ENCODE peak calls at places on chromosomes 11 and 22, in five cellular contexts. One of them, this sample, is unnamed.

GRCh38 chr22:24390576-24390975 is 36.8 kb upstream of the ADORA2A start:
- DNase-seq in stimulated activated CD4-positive, alpha-beta T cell treated with anti-CD3 and anti-CD28 coated beads, TNF-alpha, amount 100 ng/mL, for 48 hours: no peak
- DNase-seq in activated CD8-positive, alpha-beta memory T cell treated with anti-CD3 and anti-CD28 coated beads for 4 hours: no peak
- DNase-seq in heart left ventricle: no peak
- DNase-seq in NCI-H2171 treated with DMSO at 0.1 percent for 48 hours: peak
- DNase-seq in this sample: no peak

GRCh38 chr11:65498977-65499712 is at the start of gene MALAT1:
- DNase-seq in stimulated activated CD4-positive, alpha-beta T cell treated with anti-CD3 and anti-CD28 coated beads, TNF-alpha, amount 100 ng/mL, for 48 hours: peak
- DNase-seq in activated CD8-positive, alpha-beta memory T cell treated with anti-CD3 and anti-CD28 coated beads for 4 hours: peak
- DNase-seq in heart left ventricle: peak
- DNase-seq in NCI-H2171 treated with DMSO at 0.1 percent for 48 hours: peak
- DNase-seq in this sample: peak

GRCh38 chr11:43285826-43286225 is 26.0 kb upstream of the API5 start:
- DNase-seq in stimulated activated CD4-positive, alpha-beta T cell treated with anti-CD3 and anti-CD28 coated beads, TNF-alpha, amount 100 ng/mL, for 48 hours: no peak
- DNase-seq in activated CD8-positive, alpha-beta memory T cell treated with anti-CD3 and anti-CD28 coated beads for 4 hours: no peak
- DNase-seq in heart left ventricle: no peak
- DNase-seq in NCI-H2171 treated with DMSO at 0.1 percent for 48 hours: no peak
- DNase-seq in this sample: no peak

GRCh38 chr11:122230387-122230760 is 114.4 kb upstream of the BLID start:
- DNase-seq in stimulated activated CD4-positive, alpha-beta T cell treated with anti-CD3 and anti-CD28 coated beads, TNF-alpha, amount 100 ng/mL, for 48 hours: no peak
- DNase-seq in activated CD8-positive, alpha-beta memory T cell treated with anti-CD3 and anti-CD28 coated beads for 4 hours: no peak
- DNase-seq in heart left ventricle: no peak
- DNase-seq in NCI-H2171 treated with DMSO at 0.1 percent for 48 hours: no peak
- DNase-seq in this sample: peak

GRCh38 chr11:12717851-12718291 is 43.6 kb downstream of the TEAD1 start:
- DNase-seq in stimulated activated CD4-positive, alpha-beta T cell treated with anti-CD3 and anti-CD28 coated beads, TNF-alpha, amount 100 ng/mL, for 48 hours: peak
- DNase-seq in activated CD8-positive, alpha-beta memory T cell treated with anti-CD3 and anti-CD28 coated beads for 4 hours: no peak
- DNase-seq in heart left ventricle: no peak
- DNase-seq in NCI-H2171 treated with DMSO at 0.1 percent for 48 hours: no peak
- DNase-seq in this sample: peak

GRCh38 chr22:24592144-24592845 is 578 bp downstream of the LRRC75B start:
- DNase-seq in stimulated activated CD4-positive, alpha-beta T cell treated with anti-CD3 and anti-CD28 coated beads, TNF-alpha, amount 100 ng/mL, for 48 hours: no peak
- DNase-seq in activated CD8-positive, alpha-beta memory T cell treated with anti-CD3 and anti-CD28 coated beads for 4 hours: no peak
- DNase-seq in heart left ventricle: no peak
- DNase-seq in NCI-H2171 treated with DMSO at 0.1 percent for 48 hours: no peak
- DNase-seq in this sample: peak

GRCh38 chr22:32754413-32755041 is 47.0 kb upstream of the TIMP3 start:
- DNase-seq in stimulated activated CD4-positive, alpha-beta T cell treated with anti-CD3 and anti-CD28 coated beads, TNF-alpha, amount 100 ng/mL, for 48 hours: no peak
- DNase-seq in activated CD8-positive, alpha-beta memory T cell treated with anti-CD3 and anti-CD28 coated beads for 4 hours: no peak
- DNase-seq in heart left ventricle: peak
- DNase-seq in NCI-H2171 treated with DMSO at 0.1 percent for 48 hours: no peak
- DNase-seq in this sample: peak

GRCh38 chr22:35335468-35335867 is 35.8 kb downstream of the TOM1 start:
- DNase-seq in stimulated activated CD4-positive, alpha-beta T cell treated with anti-CD3 and anti-CD28 coated beads, TNF-alpha, amount 100 ng/mL, for 48 hours: no peak
- DNase-seq in activated CD8-positive, alpha-beta memory T cell treated with anti-CD3 and anti-CD28 coated beads for 4 hours: no peak
- DNase-seq in heart left ventricle: no peak
- DNase-seq in NCI-H2171 treated with DMSO at 0.1 percent for 48 hours: no peak
- DNase-seq in this sample: peak

GRCh38 chr11:27912916-27913315 is 195.0 kb downstream of the KIF18A start:
- DNase-seq in stimulated activated CD4-positive, alpha-beta T cell treated with anti-CD3 and anti-CD28 coated beads, TNF-alpha, amount 100 ng/mL, for 48 hours: no peak
- DNase-seq in activated CD8-positive, alpha-beta memory T cell treated with anti-CD3 and anti-CD28 coated beads for 4 hours: no peak
- DNase-seq in heart left ventricle: no peak
- DNase-seq in NCI-H2171 treated with DMSO at 0.1 percent for 48 hours: no peak
- DNase-seq in this sample: peak

GRCh38 chr11:32098142-32098903 is 7.4 kb downstream of the RCN1 start:
- DNase-seq in stimulated activated CD4-positive, alpha-beta T cell treated with anti-CD3 and anti-CD28 coated beads, TNF-alpha, amount 100 ng/mL, for 48 hours: no peak
- DNase-seq in activated CD8-positive, alpha-beta memory T cell treated with anti-CD3 and anti-CD28 coated beads for 4 hours: no peak
- DNase-seq in heart left ventricle: no peak
- DNase-seq in NCI-H2171 treated with DMSO at 0.1 percent for 48 hours: no peak
- DNase-seq in this sample: no peak

GRCh38 chr11:44252999-44253602 is 56.8 kb downstream of the ALX4 start:
- DNase-seq in stimulated activated CD4-positive, alpha-beta T cell treated with anti-CD3 and anti-CD28 coated beads, TNF-alpha, amount 100 ng/mL, for 48 hours: no peak
- DNase-seq in activated CD8-positive, alpha-beta memory T cell treated with anti-CD3 and anti-CD28 coated beads for 4 hours: no peak
- DNase-seq in heart left ventricle: no peak
- DNase-seq in NCI-H2171 treated with DMSO at 0.1 percent for 48 hours: no peak
- DNase-seq in this sample: no peak

GRCh38 chr11:44943118-44943517 is 7.6 kb downstream of the TP53I11 start:
- DNase-seq in stimulated activated CD4-positive, alpha-beta T cell treated with anti-CD3 and anti-CD28 coated beads, TNF-alpha, amount 100 ng/mL, for 48 hours: no peak
- DNase-seq in activated CD8-positive, alpha-beta memory T cell treated with anti-CD3 and anti-CD28 coated beads for 4 hours: no peak
- DNase-seq in heart left ventricle: no peak
- DNase-seq in NCI-H2171 treated with DMSO at 0.1 percent for 48 hours: peak
- DNase-seq in this sample: no peak

GRCh38 chr11:6523253-6523652 is 26.2 kb downstream of the DNHD1 start:
- DNase-seq in stimulated activated CD4-positive, alpha-beta T cell treated with anti-CD3 and anti-CD28 coated beads, TNF-alpha, amount 100 ng/mL, for 48 hours: no peak
- DNase-seq in activated CD8-positive, alpha-beta memory T cell treated with anti-CD3 and anti-CD28 coated beads for 4 hours: no peak
- DNase-seq in heart left ventricle: no peak
- DNase-seq in NCI-H2171 treated with DMSO at 0.1 percent for 48 hours: no peak
- DNase-seq in this sample: peak

GRCh38 chr11:64268687-64269379 is 15.6 kb downstream of the BAD start:
- DNase-seq in stimulated activated CD4-positive, alpha-beta T cell treated with anti-CD3 and anti-CD28 coated beads, TNF-alpha, amount 100 ng/mL, for 48 hours: no peak
- DNase-seq in activated CD8-positive, alpha-beta memory T cell treated with anti-CD3 and anti-CD28 coated beads for 4 hours: no peak
- DNase-seq in heart left ventricle: peak
- DNase-seq in NCI-H2171 treated with DMSO at 0.1 percent for 48 hours: peak
- DNase-seq in this sample: peak

GRCh38 chr11:75576445-75577049 is 14.5 kb downstream of the SERPINH1 start:
- DNase-seq in stimulated activated CD4-positive, alpha-beta T cell treated with anti-CD3 and anti-CD28 coated beads, TNF-alpha, amount 100 ng/mL, for 48 hours: no peak
- DNase-seq in activated CD8-positive, alpha-beta memory T cell treated with anti-CD3 and anti-CD28 coated beads for 4 hours: no peak
- DNase-seq in heart left ventricle: peak
- DNase-seq in NCI-H2171 treated with DMSO at 0.1 percent for 48 hours: no peak
- DNase-seq in this sample: peak

GRCh38 chr11:15113381-15113780 is 1.3 kb upstream of the INSC start:
- DNase-seq in stimulated activated CD4-positive, alpha-beta T cell treated with anti-CD3 and anti-CD28 coated beads, TNF-alpha, amount 100 ng/mL, for 48 hours: no peak
- DNase-seq in activated CD8-positive, alpha-beta memory T cell treated with anti-CD3 and anti-CD28 coated beads for 4 hours: no peak
- DNase-seq in heart left ventricle: no peak
- DNase-seq in NCI-H2171 treated with DMSO at 0.1 percent for 48 hours: no peak
- DNase-seq in this sample: no peak

GRCh38 chr11:27081056-27081455 is 40.4 kb downstream of the BBOX1 start:
- DNase-seq in stimulated activated CD4-positive, alpha-beta T cell treated with anti-CD3 and anti-CD28 coated beads, TNF-alpha, amount 100 ng/mL, for 48 hours: no peak
- DNase-seq in activated CD8-positive, alpha-beta memory T cell treated with anti-CD3 and anti-CD28 coated beads for 4 hours: no peak
- DNase-seq in heart left ventricle: no peak
- DNase-seq in NCI-H2171 treated with DMSO at 0.1 percent for 48 hours: no peak
- DNase-seq in this sample: no peak

GRCh38 chr11:47259178-47259977 is 1.6 kb downstream of the NR1H3 start:
- DNase-seq in stimulated activated CD4-positive, alpha-beta T cell treated with anti-CD3 and anti-CD28 coated beads, TNF-alpha, amount 100 ng/mL, for 48 hours: no peak
- DNase-seq in activated CD8-positive, alpha-beta memory T cell treated with anti-CD3 and anti-CD28 coated beads for 4 hours: no peak
- DNase-seq in heart left ventricle: peak
- DNase-seq in NCI-H2171 treated with DMSO at 0.1 percent for 48 hours: peak
- DNase-seq in this sample: peak

GRCh38 chr11:32109138-32109537 is 18.3 kb downstream of the RCN1 start:
- DNase-seq in stimulated activated CD4-positive, alpha-beta T cell treated with anti-CD3 and anti-CD28 coated beads, TNF-alpha, amount 100 ng/mL, for 48 hours: no peak
- DNase-seq in activated CD8-positive, alpha-beta memory T cell treated with anti-CD3 and anti-CD28 coated beads for 4 hours: no peak
- DNase-seq in heart left ventricle: no peak
- DNase-seq in NCI-H2171 treated with DMSO at 0.1 percent for 48 hours: no peak
- DNase-seq in this sample: peak

GRCh38 chr11:22244986-22245592 is 52.2 kb downstream of the ANO5 start:
- DNase-seq in stimulated activated CD4-positive, alpha-beta T cell treated with anti-CD3 and anti-CD28 coated beads, TNF-alpha, amount 100 ng/mL, for 48 hours: no peak
- DNase-seq in activated CD8-positive, alpha-beta memory T cell treated with anti-CD3 and anti-CD28 coated beads for 4 hours: no peak
- DNase-seq in heart left ventricle: peak
- DNase-seq in NCI-H2171 treated with DMSO at 0.1 percent for 48 hours: peak
- DNase-seq in this sample: peak

GRCh38 chr11:128451651-128452470 is 135.5 kb downstream of the ETS1 start:
- DNase-seq in stimulated activated CD4-positive, alpha-beta T cell treated with anti-CD3 and anti-CD28 coated beads, TNF-alpha, amount 100 ng/mL, for 48 hours: no peak
- DNase-seq in activated CD8-positive, alpha-beta memory T cell treated with anti-CD3 and anti-CD28 coated beads for 4 hours: no peak
- DNase-seq in heart left ventricle: peak
- DNase-seq in NCI-H2171 treated with DMSO at 0.1 percent for 48 hours: no peak
- DNase-seq in this sample: no peak

GRCh38 chr22:50216684-50217520 is 16.1 kb downstream of the SELENOO start:
- DNase-seq in stimulated activated CD4-positive, alpha-beta T cell treated with anti-CD3 and anti-CD28 coated beads, TNF-alpha, amount 100 ng/mL, for 48 hours: no peak
- DNase-seq in activated CD8-positive, alpha-beta memory T cell treated with anti-CD3 and anti-CD28 coated beads for 4 hours: no peak
- DNase-seq in heart left ventricle: no peak
- DNase-seq in NCI-H2171 treated with DMSO at 0.1 percent for 48 hours: no peak
- DNase-seq in this sample: no peak

GRCh38 chr11:44608654-44609027 is 43.2 kb downstream of the CD82 start:
- DNase-seq in stimulated activated CD4-positive, alpha-beta T cell treated with anti-CD3 and anti-CD28 coated beads, TNF-alpha, amount 100 ng/mL, for 48 hours: no peak
- DNase-seq in activated CD8-positive, alpha-beta memory T cell treated with anti-CD3 and anti-CD28 coated beads for 4 hours: no peak
- DNase-seq in heart left ventricle: no peak
- DNase-seq in NCI-H2171 treated with DMSO at 0.1 percent for 48 hours: peak
- DNase-seq in this sample: no peak

GRCh38 chr11:27512238-27512637 is 5.7 kb upstream of the LIN7C start:
- DNase-seq in stimulated activated CD4-positive, alpha-beta T cell treated with anti-CD3 and anti-CD28 coated beads, TNF-alpha, amount 100 ng/mL, for 48 hours: no peak
- DNase-seq in activated CD8-positive, alpha-beta memory T cell treated with anti-CD3 and anti-CD28 coated beads for 4 hours: no peak
- DNase-seq in heart left ventricle: no peak
- DNase-seq in NCI-H2171 treated with DMSO at 0.1 percent for 48 hours: no peak
- DNase-seq in this sample: no peak

GRCh38 chr22:31343235-31344191 is 2.6 kb downstream of the PATZ1 start:
- DNase-seq in stimulated activated CD4-positive, alpha-beta T cell treated with anti-CD3 and anti-CD28 coated beads, TNF-alpha, amount 100 ng/mL, for 48 hours: no peak
- DNase-seq in activated CD8-positive, alpha-beta memory T cell treated with anti-CD3 and anti-CD28 coated beads for 4 hours: no peak
- DNase-seq in heart left ventricle: peak
- DNase-seq in NCI-H2171 treated with DMSO at 0.1 percent for 48 hours: no peak
- DNase-seq in this sample: peak

GRCh38 chr11:119155733-119156492 is 7.1 kb downstream of the ABCG4 start:
- DNase-seq in stimulated activated CD4-positive, alpha-beta T cell treated with anti-CD3 and anti-CD28 coated beads, TNF-alpha, amount 100 ng/mL, for 48 hours: no peak
- DNase-seq in activated CD8-positive, alpha-beta memory T cell treated with anti-CD3 and anti-CD28 coated beads for 4 hours: no peak
- DNase-seq in heart left ventricle: no peak
- DNase-seq in NCI-H2171 treated with DMSO at 0.1 percent for 48 hours: no peak
- DNase-seq in this sample: peak

GRCh38 chr22:17782621-17783020 is 8.4 kb upstream of the BID start:
- DNase-seq in stimulated activated CD4-positive, alpha-beta T cell treated with anti-CD3 and anti-CD28 coated beads, TNF-alpha, amount 100 ng/mL, for 48 hours: no peak
- DNase-seq in activated CD8-positive, alpha-beta memory T cell treated with anti-CD3 and anti-CD28 coated beads for 4 hours: no peak
- DNase-seq in heart left ventricle: no peak
- DNase-seq in NCI-H2171 treated with DMSO at 0.1 percent for 48 hours: no peak
- DNase-seq in this sample: no peak

GRCh38 chr22:29798801-29799200 is 31.6 kb downstream of the UQCR10 start:
- DNase-seq in stimulated activated CD4-positive, alpha-beta T cell treated with anti-CD3 and anti-CD28 coated beads, TNF-alpha, amount 100 ng/mL, for 48 hours: no peak
- DNase-seq in activated CD8-positive, alpha-beta memory T cell treated with anti-CD3 and anti-CD28 coated beads for 4 hours: no peak
- DNase-seq in heart left ventricle: peak
- DNase-seq in NCI-H2171 treated with DMSO at 0.1 percent for 48 hours: no peak
- DNase-seq in this sample: no peak

GRCh38 chr11:111514216-111515031 is at the start of gene HOATZ:
- DNase-seq in stimulated activated CD4-positive, alpha-beta T cell treated with anti-CD3 and anti-CD28 coated beads, TNF-alpha, amount 100 ng/mL, for 48 hours: no peak
- DNase-seq in activated CD8-positive, alpha-beta memory T cell treated with anti-CD3 and anti-CD28 coated beads for 4 hours: no peak
- DNase-seq in heart left ventricle: peak
- DNase-seq in NCI-H2171 treated with DMSO at 0.1 percent for 48 hours: no peak
- DNase-seq in this sample: no peak

GRCh38 chr11:44286268-44286880 is 23.6 kb downstream of the ALX4 start:
- DNase-seq in stimulated activated CD4-positive, alpha-beta T cell treated with anti-CD3 and anti-CD28 coated beads, TNF-alpha, amount 100 ng/mL, for 48 hours: peak
- DNase-seq in activated CD8-positive, alpha-beta memory T cell treated with anti-CD3 and anti-CD28 coated beads for 4 hours: peak
- DNase-seq in heart left ventricle: no peak
- DNase-seq in NCI-H2171 treated with DMSO at 0.1 percent for 48 hours: peak
- DNase-seq in this sample: peak

GRCh38 chr11:12901272-12901671 is 107.8 kb upstream of the RASSF10 start:
- DNase-seq in stimulated activated CD4-positive, alpha-beta T cell treated with anti-CD3 and anti-CD28 coated beads, TNF-alpha, amount 100 ng/mL, for 48 hours: no peak
- DNase-seq in activated CD8-positive, alpha-beta memory T cell treated with anti-CD3 and anti-CD28 coated beads for 4 hours: no peak
- DNase-seq in heart left ventricle: no peak
- DNase-seq in NCI-H2171 treated with DMSO at 0.1 percent for 48 hours: no peak
- DNase-seq in this sample: no peak

GRCh38 chr22:40044870-40045834 is 50.4 kb downstream of the FAM83F start:
- DNase-seq in stimulated activated CD4-positive, alpha-beta T cell treated with anti-CD3 and anti-CD28 coated beads, TNF-alpha, amount 100 ng/mL, for 48 hours: peak
- DNase-seq in activated CD8-positive, alpha-beta memory T cell treated with anti-CD3 and anti-CD28 coated beads for 4 hours: peak
- DNase-seq in heart left ventricle: peak
- DNase-seq in NCI-H2171 treated with DMSO at 0.1 percent for 48 hours: peak
- DNase-seq in this sample: peak

GRCh38 chr22:45977003-45977395 is at the start of gene WNT7B:
- DNase-seq in stimulated activated CD4-positive, alpha-beta T cell treated with anti-CD3 and anti-CD28 coated beads, TNF-alpha, amount 100 ng/mL, for 48 hours: no peak
- DNase-seq in activated CD8-positive, alpha-beta memory T cell treated with anti-CD3 and anti-CD28 coated beads for 4 hours: no peak
- DNase-seq in heart left ventricle: no peak
- DNase-seq in NCI-H2171 treated with DMSO at 0.1 percent for 48 hours: peak
- DNase-seq in this sample: no peak

GRCh38 chr11:73414977-73415492 is 38.8 kb downstream of the RELT start:
- DNase-seq in stimulated activated CD4-positive, alpha-beta T cell treated with anti-CD3 and anti-CD28 coated beads, TNF-alpha, amount 100 ng/mL, for 48 hours: no peak
- DNase-seq in activated CD8-positive, alpha-beta memory T cell treated with anti-CD3 and anti-CD28 coated beads for 4 hours: no peak
- DNase-seq in heart left ventricle: no peak
- DNase-seq in NCI-H2171 treated with DMSO at 0.1 percent for 48 hours: no peak
- DNase-seq in this sample: no peak